ENCODE peak calls at places on chromosomes 3 and 15, in ten cellular contexts. E is HS-5; W is activated CD8-positive, alpha-beta T cell treated with anti-CD3 and anti-CD28 coated beads for 36 hours; C is head of caudate nucleus; J is bronchial epithelial cell; D is stimulated activated CD4-positive, alpha-beta T cell treated with anti-CD3 and anti-CD28 coated beads, Interleukin-1b, Interleukin-23, amount 100 ng/mL, for 4 hours; N is AG08395; P is NCI-H748 treated with DMSO at 0.1 percent for 48 hours; F is activated T-cell treated with anti-CD3 and anti-CD28 coated beads for 1 hour; M is lower leg skin. X is an unnamed sample.

GRCh38 chr3:37935756-37936666 is 54.6 kb upstream of the VILL start:
- DNase-seq in F (no peak), P (no peak), C (no peak), D (no peak), M (peak; percentile 52), N (peak; percentile 93), W (no peak), J (peak; percentile 61), E (peak; percentile 95), X (peak; percentile 87)

GRCh38 chr3:143998266-143998665 is 26.6 kb downstream of the DIPK2A start:
- DNase-seq in P (no peak), N (no peak), E (peak; percentile 86), M (no peak), D (no peak), W (no peak), F (no peak), C (no peak), J (peak; percentile 47), X (peak; percentile 52)

GRCh38 chr3:14531856-14532395 is 8.2 kb downstream of the GRIP2 start:
- DNase-seq in D (no peak), P (no peak), N (no peak), C (no peak), W (no peak), F (no peak), E (no peak), M (no peak), J (no peak), X (no peak)

GRCh38 chr3:87260270-87260669 is 16.1 kb downstream of the POU1F1 start:
- DNase-seq in P (no peak), W (peak; percentile 69), J (peak; percentile 65), F (peak; percentile 21), M (no peak), E (peak; percentile 41), D (peak; percentile 1), C (peak; percentile 41), N (peak; percentile 43), X (peak; percentile 69)

GRCh38 chr15:32786906-32787305 is 69.1 kb downstream of the GREM1 start:
- DNase-seq in D (no peak), C (no peak), J (no peak), M (no peak), P (no peak), F (no peak), W (no peak), E (no peak), N (no peak), X (no peak)

GRCh38 chr3:1103525-1103924 is 10.7 kb downstream of the CNTN6 start:
- DNase-seq in E (no peak), P (no peak), W (no peak), J (no peak), D (no peak), F (no peak), N (no peak), C (no peak), M (no peak), X (no peak)

GRCh38 chr3:189726277-189726676 is 95.1 kb downstream of the TP63 start:
- DNase-seq in C (no peak), F (no peak), P (no peak), J (peak; percentile 95), E (peak; percentile 70), W (no peak), M (no peak), N (no peak), D (no peak), X (peak; percentile 10)

GRCh38 chr3:108728105-108728504 is 29.1 kb downstream of the RETNLB start:
- DNase-seq in P (no peak), D (no peak), E (no peak), M (no peak), C (no peak), N (no peak), F (no peak), J (no peak), W (no peak), X (no peak)

GRCh38 chr3:183339461-183340086 is 86.5 kb downstream of the B3GNT5 start:
- DNase-seq in M (no peak), F (no peak), N (no peak), P (no peak), E (no peak), J (no peak), C (no peak), D (no peak), W (no peak), X (no peak)

X was measured in MCF 10A.